ENCODE peak calls at places on chromosomes 16 and 17, in eight cellular contexts. U is HT-29; V is IMR-90; O is HCEC 1CT; X is activated naive CD4-positive, alpha-beta T cell; S is cardiac muscle cell; Y is ascending aorta; W is aorta. A is an unnamed sample.

GRCh38 chr17:18916816-18917496 is 35.0 kb upstream of the SLC5A10 start:
- DNase-seq in O (peak), V (peak), Y (no peak), U (no peak), X (no peak), S (no peak), W (no peak), A (no peak)

GRCh38 chr17:49742256-49742655 is 21.7 kb downstream of the FAM117A start:
- DNase-seq in W (no peak), U (no peak), X (no peak), Y (no peak), S (peak), O (no peak), V (peak), A (no peak)

GRCh38 chr17:9520649-9521435 is 54.8 kb downstream of the STX8 start:
- DNase-seq in X (no peak), S (peak), O (no peak), V (no peak), Y (no peak), U (no peak), W (no peak), A (no peak)

GRCh38 chr16:89442588-89442987 is 47.8 kb downstream of the ANKRD11 start:
- DNase-seq in W (no peak), V (no peak), Y (no peak), O (no peak), X (no peak), S (no peak), U (no peak), A (no peak)

GRCh38 chr16:70749681-70750601 is 51.0 kb downstream of the VAC14 start:
- DNase-seq in V (no peak), Y (no peak), U (no peak), S (peak), W (no peak), X (no peak), O (no peak), A (peak)

GRCh38 chr17:50533720-50534148 is 1.2 kb downstream of the EPN3 start:
- DNase-seq in X (no peak), W (no peak), V (peak), U (peak), Y (no peak), O (no peak), S (peak), A (no peak)

GRCh38 chr17:20934288-20934687 is 108.5 kb downstream of the USP22 start:
- DNase-seq in W (no peak), O (no peak), U (no peak), X (no peak), V (no peak), Y (no peak), S (no peak), A (no peak)

GRCh38 chr16:80997139-80997798 is 9.4 kb downstream of the CMC2 start:
- DNase-seq in O (peak), W (no peak), S (peak), U (peak), V (no peak), X (no peak), Y (no peak), A (peak)

GRCh38 chr17:50266384-50267073 is 7.7 kb upstream of the TMEM92 start:
- DNase-seq in W (peak), S (peak), Y (no peak), O (peak), X (no peak), U (peak), V (peak), A (peak)

GRCh38 chr16:154223-155030 is 2.0 kb downstream of the HBZ start:
- DNase-seq in V (peak), O (no peak), Y (no peak), S (peak), W (peak), X (no peak), U (no peak), A (peak)

GRCh38 chr17:82636626-82637598 is 11.3 kb downstream of the WDR45B start:
- DNase-seq in S (no peak), O (no peak), W (no peak), Y (no peak), X (no peak), U (peak), V (no peak), A (no peak)

A was measured in mesenchymal stem cell.